ENCODE peak calls at places on chromosomes 6 and 20, in seven cellular contexts. X is HL-60, S is H1, M is PC-3, G is cardiac muscle cell, B is lung, P is BE2C. W is an unnamed sample.

GRCh38 chr6:144264270-144265060 is 20.7 kb upstream of the UTRN start:
- DNase-seq in M (peak; percentile 92), B (peak; percentile 44), X (no peak), P (no peak), G (peak; percentile 94), S (no peak), W (peak; percentile 94)

GRCh38 chr20:24634855-24635254 is 165.4 kb downstream of the SYNDIG1 start:
- DNase-seq in B (no peak), X (peak; percentile 62), P (peak; percentile 78), G (peak; percentile 86), M (peak; percentile 73), S (peak; percentile 44), W (peak; percentile 90)

GRCh38 chr6:140134224-140134623 is 759.8 kb upstream of the CITED2 start:
- DNase-seq in S (no peak), X (no peak), P (no peak), B (no peak), M (no peak), G (peak; percentile 3), W (no peak)

GRCh38 chr6:31567531-31568370 is 4.3 kb upstream of the LTA start:
- DNase-seq in S (no peak), P (no peak), X (no peak), M (no peak), G (no peak), B (no peak), W (no peak)

GRCh38 chr6:158060447-158061360 is 79.0 kb downstream of the SYNJ2 start:
- DNase-seq in B (peak; percentile 79), X (no peak), S (no peak), P (no peak), M (peak; percentile 93), G (peak; percentile 96), W (peak; percentile 93)

GRCh38 chr20:13401596-13401995 is 180.5 kb downstream of the ISM1 start:
- DNase-seq in M (peak; percentile 44), X (no peak), B (no peak), G (no peak), S (no peak), P (no peak), W (no peak)

GRCh38 chr20:23245553-23246128 is 105.0 kb upstream of the NXT1 start:
- DNase-seq in P (no peak), X (peak; percentile 91), G (peak; percentile 65), M (peak; percentile 38), S (peak; percentile 66), B (peak; percentile 67), W (peak; percentile 75)

GRCh38 chr20:36063916-36064660 is 90.5 kb upstream of the EPB41L1 start:
- DNase-seq in B (no peak), M (no peak), P (no peak), G (no peak), S (no peak), X (no peak), W (no peak)

GRCh38 chr6:80143312-80143960 is 37.0 kb downstream of the BCKDHB start:
- DNase-seq in B (peak; percentile 83), G (peak; percentile 94), S (no peak), M (peak; percentile 91), X (no peak), P (peak; percentile 44), W (peak; percentile 86)

GRCh38 chr6:169653691-169654090 is 48.1 kb downstream of the WDR27 start:
- DNase-seq in M (no peak), B (no peak), G (no peak), X (no peak), S (no peak), P (no peak), W (no peak)

GRCh38 chr6:112683926-112684325 is 336.8 kb downstream of the RFPL4B start:
- DNase-seq in G (peak; percentile 95), P (no peak), M (peak; percentile 72), B (no peak), X (no peak), S (no peak), W (peak; percentile 95)

GRCh38 chr20:50068041-50068651 is 44.8 kb downstream of the UBE2V1 start:
- DNase-seq in G (no peak), B (no peak), M (no peak), S (no peak), P (no peak), X (no peak), W (no peak)

GRCh38 chr20:47503685-47504084 is 2.0 kb downstream of the NCOA3 start:
- DNase-seq in B (no peak), G (no peak), M (peak; percentile 47), X (no peak), P (no peak), S (no peak), W (no peak)

GRCh38 chr6:23547851-23548250 is 578.2 kb upstream of the NRSN1 start:
- DNase-seq in B (no peak), M (peak; percentile 57), P (peak; percentile 20), G (no peak), S (no peak), X (no peak), W (peak; percentile 45)

GRCh38 chr6:111642463-111643158 is 36.9 kb upstream of the TRAF3IP2 start:
- DNase-seq in M (peak; percentile 65), G (peak; percentile 85), P (peak; percentile 71), B (peak; percentile 67), X (peak; percentile 78), S (peak; percentile 69), W (peak; percentile 84)

GRCh38 chr6:53717571-53717970 is 52.0 kb upstream of the KLHL31 start:
- DNase-seq in M (peak; percentile 24), S (no peak), G (no peak), B (no peak), P (no peak), X (no peak), W (no peak)

GRCh38 chr6:24766685-24767462 is 7.9 kb upstream of the GMNN start:
- DNase-seq in X (no peak), G (peak; percentile 56), S (no peak), M (peak; percentile 62), B (no peak), P (no peak), W (peak; percentile 67)
- TF ChIP-seq CTCF in X (peak; percentile 11), G (peak; percentile 44), S (no peak), M (peak; percentile 84), B (peak; percentile 30), P (peak; percentile 16), W (peak; percentile 54)

DNA sequence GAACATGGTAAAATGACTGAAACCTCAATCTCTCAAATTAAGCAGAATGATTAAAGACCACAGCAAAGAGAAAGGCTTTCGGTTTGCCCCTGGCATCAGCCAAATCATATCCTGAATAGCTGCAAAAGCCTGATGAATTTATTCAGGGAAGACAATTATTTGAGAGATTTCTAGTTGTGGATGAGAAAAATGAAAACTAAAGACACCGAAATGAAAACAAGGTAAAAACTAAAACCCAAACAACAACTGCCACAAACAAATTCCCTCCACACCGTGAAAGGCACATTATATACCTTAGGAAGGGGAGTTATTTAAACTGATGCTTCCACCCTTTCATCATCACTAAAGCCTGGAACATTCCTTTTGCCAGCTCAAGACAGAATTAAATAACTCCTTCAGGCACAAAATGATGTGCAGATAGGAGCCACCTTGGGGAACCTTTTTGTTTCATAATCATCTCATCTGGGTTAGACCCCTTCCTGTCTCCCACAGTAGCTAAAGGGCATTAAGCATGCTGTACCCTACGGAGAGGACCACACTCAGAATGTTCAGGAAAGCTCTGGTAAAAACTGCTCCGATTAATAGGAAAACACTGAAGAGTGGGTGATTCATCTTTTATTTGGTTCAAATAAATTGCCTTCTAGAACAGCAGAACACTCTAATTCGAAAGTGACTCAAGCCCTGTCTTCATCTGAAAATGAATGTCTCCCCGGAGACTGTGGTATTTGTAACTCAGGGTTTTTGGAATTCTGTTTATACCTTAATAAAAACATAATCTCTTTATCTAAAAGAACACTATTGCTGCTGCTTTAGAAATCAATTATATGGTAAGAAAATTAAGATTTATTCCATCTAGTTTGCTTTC is 9.1 kb upstream of the ANKRD60 start:
- DNase-seq in G (peak; percentile 30), P (no peak), X (no peak), M (peak; percentile 72), S (no peak), B (no peak), W (peak; percentile 63)
- H3K4me3 ChIP-seq in G (no peak overlapping the region), P (peak overlapping the region; percentile 73), X (no peak overlapping the region), M (peak overlapping the region; percentile 71), S (no peak overlapping the region), B (no peak overlapping the region), W (no peak overlapping the region)

GRCh38 chr20:39225978-39226377 is 263.8 kb downstream of the DHX35 start:
- DNase-seq in G (no peak), S (no peak), B (no peak), P (no peak), M (no peak), X (no peak), W (no peak)

GRCh38 chr20:39222102-39222501 is 260.0 kb downstream of the DHX35 start:
- DNase-seq in G (no peak), P (no peak), X (no peak), M (no peak), S (no peak), B (no peak), W (no peak)

DNA sequence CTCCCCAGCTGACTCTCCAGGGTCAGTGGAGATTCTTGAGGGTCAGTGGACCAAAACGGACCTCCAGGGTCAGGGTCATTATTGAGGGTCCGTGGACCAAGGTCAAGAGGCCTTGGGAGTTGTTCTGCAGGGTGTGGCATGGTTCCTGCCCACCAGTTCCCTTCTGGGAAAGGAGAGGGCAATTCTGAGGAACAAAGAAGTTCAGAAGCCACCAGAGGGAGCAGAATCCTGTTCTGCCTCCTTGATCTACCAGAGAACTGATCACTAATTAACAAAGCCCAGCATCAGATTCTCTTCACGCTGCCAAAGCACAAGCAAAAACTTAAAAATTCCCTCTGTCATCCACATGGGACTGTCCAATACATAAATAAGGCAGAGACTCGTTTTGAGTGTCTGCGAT is 263.4 kb downstream of the DHX35 start:
- DNase-seq in X (no peak), B (no peak), S (no peak), P (no peak), G (no peak), M (no peak), W (no peak)
- TF ChIP-seq CTCF in X (no peak), B (no peak), S (no peak), P (no peak), G (no peak), M (no peak), W (no peak)

GRCh38 chr20:19936801-19937583 is 80.2 kb upstream of the NAA20 start:
- DNase-seq in X (peak; percentile 21), P (no peak), B (no peak), S (no peak), G (no peak), M (no peak), W (no peak)

GRCh38 chr20:19934792-19935491 is 82.2 kb upstream of the NAA20 start:
- DNase-seq in S (no peak), G (no peak), M (peak; percentile 27), X (no peak), P (no peak), B (peak; percentile 71), W (no peak)

GRCh38 chr20:19937651-19938420 is 79.3 kb upstream of the NAA20 start:
- DNase-seq in G (no peak), X (peak; percentile 74), B (no peak), P (no peak), S (no peak), M (no peak), W (no peak)

GRCh38 chr20:19938421-19938787 is 78.8 kb upstream of the NAA20 start:
- DNase-seq in G (no peak), M (no peak), P (no peak), S (no peak), B (no peak), X (no peak), W (no peak)

DNA sequence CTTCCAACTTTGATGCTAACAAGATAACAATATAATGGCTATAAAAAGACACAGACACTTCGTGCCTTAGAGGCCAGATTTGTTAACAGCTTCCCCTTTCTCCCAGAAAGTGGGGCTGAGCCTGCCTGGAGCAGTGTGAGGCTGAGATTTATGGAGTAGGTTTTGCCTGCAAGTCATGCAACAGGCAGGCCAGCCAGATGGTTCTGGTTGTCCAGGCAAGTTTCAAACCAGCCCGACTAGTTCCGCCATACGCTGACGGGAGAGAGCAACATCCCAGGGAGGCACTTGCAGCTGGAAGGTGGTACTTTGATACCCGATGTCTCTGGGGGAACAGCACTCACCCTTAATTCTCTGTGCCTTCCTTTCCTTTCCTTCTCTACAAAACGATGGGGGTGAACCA is 81.3 kb upstream of the NAA20 start:
- DNase-seq in M (peak; percentile 76), S (no peak), B (no peak), P (no peak), G (no peak), X (no peak), W (no peak)
- H3K4me3 ChIP-seq in M (no peak overlapping the region), S (no peak overlapping the region), B (no peak overlapping the region), P (no peak overlapping the region), G (no peak overlapping the region), X (no peak overlapping the region), W (no peak overlapping the region)

W was measured in choroid plexus epithelial cell.